ENCODE peak calls at places on chromosomes 6 and 20, in nine cellular contexts. M, F, O, N, G, E, A, J and R are unnamed samples.

GRCh38 chr20:33882018-33882417 is 70.9 kb downstream of the CHMP4B start:
- DNase-seq in E (no peak), M (no peak), O (no peak), G (no peak), A (no peak), N (no peak), F (no peak), J (no peak), R (no peak)

GRCh38 chr20:35791823-35792222 is 20.0 kb downstream of the PHF20 start:
- DNase-seq in A (no peak), J (no peak), G (no peak), M (peak), E (no peak), F (no peak), N (no peak), O (peak), R (peak)

GRCh38 chr6:116268589-116269293 is 11.0 kb downstream of the TSPYL1 start:
- DNase-seq in A (no peak), O (peak), J (no peak), G (no peak), N (no peak), E (peak), F (no peak), M (peak), R (peak)

GRCh38 chr6:29793036-29793356 is 34.6 kb upstream of the HLA-G start:
- DNase-seq in N (no peak), O (no peak), A (no peak), M (no peak), G (no peak), J (no peak), E (no peak), F (no peak), R (no peak)

GRCh38 chr20:60470366-60470765 is 512.1 kb downstream of the CDH26 start:
- DNase-seq in O (no peak), A (no peak), E (no peak), J (no peak), N (no peak), G (no peak), M (no peak), F (no peak), R (no peak)

GRCh38 chr6:4969609-4970285 is 34.1 kb downstream of the RPP40 start:
- DNase-seq in N (no peak), J (no peak), O (no peak), E (no peak), F (no peak), A (no peak), M (no peak), G (no peak), R (no peak)

GRCh38 chr6:44606976-44607375 is 219.5 kb downstream of the CDC5L start:
- DNase-seq in J (no peak), F (no peak), O (no peak), A (no peak), N (no peak), E (no peak), M (no peak), G (no peak), R (no peak)

GRCh38 chr20:8568068-8568467 is 436.0 kb downstream of the PLCB1 start:
- DNase-seq in F (no peak), A (no peak), G (no peak), O (no peak), E (no peak), N (no peak), M (peak), J (no peak), R (no peak)

GRCh38 chr6:108524528-108525218 is 36.0 kb upstream of the FOXO3 start:
- DNase-seq in E (no peak), F (no peak), G (no peak), N (no peak), A (no peak), J (no peak), M (peak), O (no peak), R (no peak)

GRCh38 chr6:156774872-156775405 is 2.2 kb upstream of the ARID1B start:
- DNase-seq in F (no peak), J (no peak), A (peak), N (no peak), M (no peak), O (peak), G (no peak), E (no peak), R (no peak)

GRCh38 chr6:159008656-159009288 is 8.8 kb upstream of the RSPH3 start:
- DNase-seq in E (no peak), G (no peak), F (no peak), J (no peak), N (no peak), M (peak), A (no peak), O (peak), R (peak)

GRCh38 chr6:150450918-150451317 is 82.1 kb downstream of the IYD start:
- DNase-seq in O (no peak), G (no peak), A (no peak), F (no peak), J (no peak), N (no peak), E (no peak), M (no peak), R (no peak)

GRCh38 chr6:5786321-5787053 is 220.2 kb downstream of the NRN1 start:
- DNase-seq in E (no peak), G (no peak), A (no peak), O (peak), F (no peak), N (no peak), J (no peak), M (no peak), R (no peak)

GRCh38 chr6:40477246-40478126 is 109.7 kb downstream of the LRFN2 start:
- DNase-seq in F (peak), M (no peak), E (no peak), G (no peak), J (no peak), N (no peak), A (peak), O (no peak), R (no peak)

GRCh38 chr20:40741507-40742106 is 52.6 kb upstream of the MAFB start:
- DNase-seq in A (peak), E (peak), O (peak), J (no peak), N (peak), G (peak), M (peak), F (peak), R (peak)

GRCh38 chr6:41201784-41202181 is 834 bp upstream of the TREML2 start:
- DNase-seq in N (no peak), A (no peak), J (no peak), E (no peak), F (no peak), O (no peak), M (no peak), G (no peak), R (no peak)

GRCh38 chr20:50012282-50013263 is 29.8 kb downstream of the SNAI1 start:
- DNase-seq in A (peak), M (no peak), N (no peak), O (no peak), F (no peak), E (no peak), G (no peak), J (no peak), R (no peak)

GRCh38 chr6:1424306-1424927 is 35.0 kb downstream of the FOXF2 start:
- DNase-seq in N (peak), M (peak), E (peak), F (no peak), A (peak), J (peak), G (peak), O (peak), R (peak)

GRCh38 chr6:107763959-107764358 is 60.2 kb downstream of the SCML4 start:
- DNase-seq in N (no peak), M (peak), E (no peak), A (no peak), O (peak), F (no peak), J (no peak), G (no peak), R (peak)

GRCh38 chr6:138815797-138816528 is 20.1 kb downstream of the ECT2L start:
- DNase-seq in O (peak), M (peak), N (no peak), F (no peak), A (no peak), G (no peak), E (peak), J (no peak), R (peak)

GRCh38 chr6:82330171-82330804 is 33.3 kb upstream of the TPBG start:
- DNase-seq in A (no peak), M (no peak), N (no peak), E (no peak), F (no peak), J (no peak), O (no peak), G (no peak), R (no peak)

GRCh38 chr20:24658920-24659660 is 189.7 kb downstream of the SYNDIG1 start:
- DNase-seq in A (no peak), N (peak), F (no peak), G (no peak), E (no peak), M (no peak), J (no peak), O (no peak), R (no peak)

GRCh38 chr6:90286884-90287488 is 9.7 kb downstream of the BACH2 start:
- DNase-seq in O (peak), N (no peak), J (no peak), E (peak), F (no peak), A (peak), G (peak), M (peak), R (no peak)

GRCh38 chr6:103578115-103578514 is 1281.6 kb downstream of the HACE1 start:
- DNase-seq in E (no peak), G (no peak), N (no peak), O (no peak), M (no peak), F (no peak), J (no peak), A (no peak), R (no peak)

GRCh38 chr20:53124075-53124532 is 151.9 kb downstream of the TSHZ2 start:
- DNase-seq in E (no peak), A (no peak), J (peak), F (no peak), O (no peak), G (no peak), M (no peak), N (peak), R (no peak)

GRCh38 chr6:152295346-152295745 is 341.8 kb downstream of the SYNE1 start:
- DNase-seq in F (no peak), O (peak), E (no peak), J (no peak), A (no peak), N (no peak), G (no peak), M (peak), R (peak)

GRCh38 chr6:14661188-14661587 is 543.6 kb downstream of the CD83 start:
- DNase-seq in E (no peak), M (peak), O (peak), N (no peak), F (peak), A (no peak), J (no peak), G (no peak), R (no peak)

GRCh38 chr6:25715794-25716193 is 38.7 kb upstream of the SLC17A4 start:
- DNase-seq in J (no peak), E (no peak), O (no peak), A (no peak), N (no peak), F (no peak), M (no peak), G (no peak), R (no peak)
- H3K4me3 ChIP-seq in J (no peak), E (no peak), O (no peak), A (no peak), N (no peak), F (no peak), M (no peak), G (no peak), R (no peak)

DNA sequence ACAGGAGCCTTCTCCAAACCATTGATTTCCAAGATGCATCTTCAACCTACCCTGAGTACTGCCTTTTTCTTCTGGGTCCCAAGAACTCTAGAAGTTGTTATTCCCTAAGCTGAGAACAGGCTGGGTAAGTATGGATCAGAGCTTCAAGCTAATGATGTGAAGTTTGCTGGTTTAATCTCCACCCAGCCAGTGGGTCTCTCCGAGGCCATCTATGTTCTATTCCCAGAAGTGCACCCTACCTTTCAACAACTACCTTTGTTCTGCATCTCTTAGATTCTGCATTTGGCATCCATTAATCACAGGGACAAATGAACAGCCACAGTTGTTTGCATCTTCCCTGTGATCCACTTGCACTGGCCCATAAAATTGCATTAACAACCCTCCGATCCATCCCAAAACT is 246.2 kb downstream of the HIVEP2 start:
- DNase-seq in G (no peak), O (no peak), F (no peak), A (no peak), J (no peak), M (no peak), N (no peak), E (peak), R (peak)
- TF ChIP-seq CTCF in G (no peak), O (peak), F (no peak), A (no peak), J (no peak), M (peak), N (no peak), E (peak), R (peak)

GRCh38 chr6:53327017-53327395 is 21.7 kb downstream of the ELOVL5 start:
- DNase-seq in J (no peak), N (no peak), A (no peak), M (peak), G (no peak), F (no peak), E (no peak), O (peak), R (peak)

GRCh38 chr6:53330137-53330536 is 18.6 kb downstream of the ELOVL5 start:
- DNase-seq in A (no peak), E (no peak), O (no peak), N (no peak), F (no peak), G (no peak), J (no peak), M (no peak), R (no peak)

GRCh38 chr6:53328375-53328774 is 20.4 kb downstream of the ELOVL5 start:
- DNase-seq in M (no peak), O (no peak), G (no peak), E (no peak), J (no peak), N (no peak), A (no peak), F (no peak), R (no peak)

GRCh38 chr6:53325785-53326184 is 23.0 kb downstream of the ELOVL5 start:
- DNase-seq in E (no peak), A (no peak), G (no peak), N (no peak), M (no peak), O (no peak), F (no peak), J (no peak), R (peak)

GRCh38 chr6:53326372-53327016 is 22.3 kb downstream of the ELOVL5 start:
- DNase-seq in J (peak), M (peak), A (peak), O (peak), N (no peak), G (no peak), F (no peak), E (peak), R (peak)
- H3K4me3 ChIP-seq in J (no peak), M (no peak), A (no peak), O (no peak), N (peak), G (no peak), F (no peak), E (peak), R (no peak)

GRCh38 chr6:99282479-99283062 is 66.9 kb downstream of the FAXC start:
- DNase-seq in F (no peak), M (peak), J (no peak), O (peak), E (peak), A (no peak), N (no peak), G (no peak), R (peak)
- TF ChIP-seq CTCF in F (no peak), M (peak), J (no peak), O (peak), E (peak), A (peak), N (peak), G (peak), R (peak)